ENCODE peak calls at places on chromosomes 6 and 20, in eight cellular contexts. K, B, U, G, V, A, S and Z are unnamed samples.
A peak's percentile ranks its signal among the peaks of the same experiment; 100 is the strongest.

GRCh38 chr20:59308493-59309201 is 8.2 kb downstream of the EDN3 start:
- DNase-seq in K (no peak), B (no peak), U (no peak), G (no peak), V (peak; percentile 64), A (no peak), S (no peak), Z (no peak)

GRCh38 chr6:39880521-39881048 is 53.7 kb downstream of the MOCS1 start:
- DNase-seq in K (no peak), B (no peak), U (no peak), G (no peak), V (no peak), A (no peak), S (no peak), Z (no peak)

GRCh38 chr6:65707134-65707826 is at the start of gene EYS:
- DNase-seq in K (no peak), B (no peak), U (no peak), G (no peak), V (no peak), A (no peak), S (no peak), Z (no peak)

GRCh38 chr6:43621078-43621835 is 7.8 kb downstream of the GTPBP2 start:
- DNase-seq in K (no peak), B (no peak), U (no peak), G (no peak), V (no peak), A (no peak), S (no peak), Z (no peak)

GRCh38 chr6:115830895-115831294 is 229.8 kb downstream of the FRK start:
- DNase-seq in K (peak; percentile 18), B (peak; percentile 8), U (peak; percentile 27), G (no peak), V (no peak), A (peak; percentile 2), S (no peak), Z (no peak)

GRCh38 chr6:160112628-160113294 is 8.9 kb upstream of the SLC22A1 start:
- DNase-seq in K (no peak), B (peak; percentile 3), U (no peak), G (no peak), V (no peak), A (no peak), S (no peak), Z (no peak)

GRCh38 chr20:18719426-18719825 is 94.2 kb upstream of the SCP2D1 start:
- DNase-seq in K (peak; percentile 53), B (no peak), U (no peak), G (no peak), V (no peak), A (peak; percentile 6), S (no peak), Z (peak; percentile 23)

GRCh38 chr6:158328446-158328845 is 16.2 kb downstream of the TULP4 start:
- DNase-seq in K (no peak), B (no peak), U (no peak), G (no peak), V (peak; percentile 76), A (no peak), S (no peak), Z (no peak)

GRCh38 chr6:130364224-130364780 is 1.5 kb upstream of the TMEM200A start:
- DNase-seq in K (no peak), B (no peak), U (no peak), G (no peak), V (no peak), A (no peak), S (no peak), Z (no peak)

GRCh38 chr6:100176321-100176950 is 182.4 kb upstream of the MCHR2 start:
- DNase-seq in K (peak; percentile 55), B (peak; percentile 30), U (peak; percentile 70), G (no peak), V (peak; percentile 61), A (peak; percentile 74), S (no peak), Z (peak; percentile 69)

GRCh38 chr6:113644861-113645575 is 212.1 kb upstream of the MARCKS start:
- DNase-seq in K (peak; percentile 91), B (peak; percentile 97), U (peak; percentile 78), G (no peak), V (no peak), A (peak; percentile 96), S (no peak), Z (peak; percentile 97)

GRCh38 chr20:37901667-37902503 is 1.0 kb upstream of the VSTM2L start:
- DNase-seq in K (peak; percentile 72), B (peak; percentile 62), U (peak; percentile 74), G (peak; percentile 28), V (peak; percentile 91), A (peak; percentile 75), S (no peak), Z (peak; percentile 72)

GRCh38 chr6:165950316-165950715 is 217.3 kb downstream of the TBXT start:
- DNase-seq in K (no peak), B (no peak), U (no peak), G (no peak), V (no peak), A (no peak), S (no peak), Z (no peak)

GRCh38 chr6:20876016-20876415 is 341.8 kb downstream of the CDKAL1 start:
- DNase-seq in K (peak; percentile 70), B (peak; percentile 55), U (peak; percentile 13), G (no peak), V (no peak), A (peak; percentile 50), S (no peak), Z (peak; percentile 40)

GRCh38 chr20:5061209-5061608 is 58.5 kb downstream of the PCNA start:
- DNase-seq in K (no peak), B (peak; percentile 98), U (peak; percentile 97), G (no peak), V (peak; percentile 82), A (no peak), S (no peak), Z (peak; percentile 39)

GRCh38 chr20:35698298-35699126 is 640 bp downstream of the NFS1 start:
- DNase-seq in K (no peak), B (no peak), U (no peak), G (peak; percentile 17), V (peak; percentile 67), A (no peak), S (no peak), Z (no peak)

GRCh38 chr6:33590531-33591198 is 10.6 kb upstream of the BAK1 start:
- DNase-seq in K (no peak), B (peak; percentile 46), U (peak; percentile 38), G (no peak), V (peak; percentile 85), A (no peak), S (no peak), Z (no peak)

GRCh38 chr6:110885526-110885925 is 10.9 kb downstream of the AMD1 start:
- DNase-seq in K (no peak), B (no peak), U (no peak), G (no peak), V (no peak), A (no peak), S (no peak), Z (no peak)

GRCh38 chr20:63191400-63191799 is 24.5 kb downstream of the YTHDF1 start:
- DNase-seq in K (no peak), B (no peak), U (peak; percentile 97), G (no peak), V (no peak), A (no peak), S (no peak), Z (no peak)

DNA sequence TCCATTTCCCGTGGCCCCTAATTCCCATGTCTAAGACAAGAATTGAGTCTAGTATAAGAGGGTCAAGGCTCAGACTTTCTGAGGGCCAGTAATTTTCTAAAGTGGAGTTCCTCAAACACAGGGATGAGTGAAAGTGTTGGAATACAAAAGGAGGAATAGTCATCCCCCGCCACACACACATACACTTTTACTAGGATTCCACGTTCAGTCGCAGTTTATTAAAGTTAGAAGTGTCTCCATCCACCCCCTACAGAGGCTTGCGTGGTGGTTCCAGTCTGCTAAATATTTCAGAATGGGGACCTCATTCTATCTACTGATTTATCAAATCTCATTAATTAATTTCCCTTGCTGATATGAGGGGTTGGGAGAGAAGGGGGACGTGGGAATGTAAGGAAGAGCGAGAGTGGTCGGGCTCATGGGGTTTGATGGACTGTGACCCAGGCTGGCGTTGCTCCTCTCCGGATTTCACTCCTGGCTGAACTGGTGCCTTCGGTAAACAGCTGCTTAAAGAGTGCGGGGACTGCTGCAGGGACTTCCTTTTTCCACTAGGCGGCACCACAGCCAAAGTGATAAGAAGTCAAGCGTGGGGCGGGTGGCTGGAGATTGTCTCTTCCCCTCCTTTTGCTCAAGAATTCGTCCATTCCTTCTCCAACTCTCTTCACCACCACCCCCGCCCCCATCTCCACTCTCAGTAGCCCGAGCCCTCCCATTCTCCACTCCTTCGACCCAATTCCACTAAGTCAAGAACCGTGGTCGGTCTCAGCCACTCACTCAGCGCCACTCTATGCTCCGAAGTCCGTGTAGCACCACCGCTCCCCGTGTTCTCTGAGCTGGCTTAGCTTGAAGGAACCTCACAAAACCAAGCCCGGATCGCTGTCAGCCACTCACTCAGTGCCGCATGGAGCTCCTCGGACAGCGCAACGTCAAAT is 9.9 kb downstream of the TRIM31 start:
- DNase-seq in K (peak; percentile 85), B (peak; percentile 73), U (peak; percentile 94), G (peak; percentile 85), V (peak; percentile 95), A (peak; percentile 88), S (peak; percentile 87), Z (peak; percentile 91)
- H3K4me3 ChIP-seq in K (peak overlapping the region; percentile 35), B (peak overlapping the region; percentile 53), U (peak overlapping the region; percentile 75), G (peak overlapping the region; percentile 35), V (peak overlapping the region; percentile 82), A (peak overlapping the region; percentile 51), S (peak overlapping the region; percentile 44), Z (peak overlapping the region; percentile 40)

DNA sequence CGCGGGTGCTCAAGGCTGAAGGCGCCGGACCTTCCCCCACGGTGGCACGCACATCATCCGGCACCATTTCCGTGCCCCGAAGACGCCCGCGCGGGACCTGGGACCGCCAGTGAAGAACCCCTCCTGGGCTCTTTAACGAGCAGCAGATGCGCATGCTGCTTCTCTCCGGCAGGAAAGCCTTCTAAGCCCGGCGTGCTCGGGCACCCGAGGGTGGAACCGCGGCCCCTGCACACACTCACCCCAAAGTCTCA is 220 bp downstream of the FOXQ1 start:
- DNase-seq in K (no peak), B (no peak), U (no peak), G (no peak), V (no peak), A (no peak), S (no peak), Z (no peak)
- TF ChIP-seq CTCF in K (no peak), B (no peak), U (no peak), G (no peak), V (no peak), A (no peak), S (no peak), Z (no peak)

GRCh38 chr6:122799916-122800701 is 11.1 kb downstream of the SMPDL3A start:
- DNase-seq in K (peak; percentile 14), B (peak; percentile 67), U (peak; percentile 63), G (no peak), V (no peak), A (no peak), S (no peak), Z (no peak)
- H3K4me3 ChIP-seq in K (no peak overlapping the region), B (no peak overlapping the region), U (no peak overlapping the region), G (no peak overlapping the region), V (no peak overlapping the region), A (no peak overlapping the region), S (no peak overlapping the region), Z (no peak overlapping the region)

DNA sequence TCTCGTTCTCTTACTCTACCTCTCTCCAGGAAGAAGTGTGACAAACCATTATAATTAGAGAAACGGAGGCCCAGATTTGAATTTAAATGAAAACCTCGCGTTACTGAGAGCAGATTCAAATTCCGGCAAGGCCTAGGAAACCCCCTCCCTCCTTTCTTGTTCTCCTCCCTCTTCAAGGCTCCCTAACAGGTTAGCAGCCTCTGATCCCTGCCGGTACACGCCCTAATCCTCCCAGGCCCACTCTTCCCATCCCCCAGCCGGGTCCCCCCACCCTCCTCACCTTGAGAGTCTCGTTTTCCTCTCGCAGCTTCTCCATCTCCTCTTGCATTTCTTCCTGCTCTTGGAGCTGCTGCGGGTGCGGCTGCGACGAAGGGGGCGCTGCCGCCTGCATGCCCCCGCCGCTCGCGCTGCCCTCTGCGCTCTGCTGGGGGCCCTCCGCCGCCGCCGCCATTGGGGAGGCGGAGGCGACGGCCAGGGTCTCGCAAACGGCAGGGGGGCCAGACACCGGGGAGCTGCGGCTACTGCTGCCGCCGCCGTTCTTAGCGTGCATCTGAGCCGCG is 3.8 kb downstream of the MTCL3 start:
- DNase-seq in K (peak; percentile 27), B (peak; percentile 2), U (no peak), G (no peak), V (peak; percentile 88), A (peak; percentile 33), S (no peak), Z (peak; percentile 15)
- TF ChIP-seq CTCF in K (peak; percentile 35), B (no peak), U (no peak), G (no peak), V (peak; percentile 64), A (no peak), S (no peak), Z (no peak)